ENCODE peak calls at places on chromosomes 5 and 9, in four cellular contexts. One of them, this sample, is unnamed.

GRCh38 chr5:128494516-128494915 is 43.5 kb downstream of the FBN2 start:
- DNase-seq in LoVo: no peak
- DNase-seq in T-helper 9 cell: no peak
- DNase-seq in chondrocyte: no peak
- DNase-seq in this sample: no peak

GRCh38 chr5:140298183-140298601 is 4.7 kb downstream of the PFDN1 start:
- DNase-seq in chondrocyte: no peak
- DNase-seq in LoVo: no peak
- DNase-seq in T-helper 9 cell: no peak
- DNase-seq in this sample: no peak

GRCh38 chr5:33608476-33609026 is 167.8 kb downstream of the TARS1 start:
- DNase-seq in LoVo: no peak
- DNase-seq in T-helper 9 cell: no peak
- DNase-seq in chondrocyte: no peak
- DNase-seq in this sample: no peak

GRCh38 chr9:81002242-81002641 is 687.1 kb downstream of the TLE1 start:
- DNase-seq in chondrocyte: no peak
- DNase-seq in LoVo: peak
- DNase-seq in T-helper 9 cell: no peak
- DNase-seq in this sample: no peak

GRCh38 chr9:70880523-70880922 is 240.9 kb downstream of the TRPM3 start:
- DNase-seq in T-helper 9 cell: no peak
- DNase-seq in LoVo: no peak
- DNase-seq in chondrocyte: no peak
- DNase-seq in this sample: no peak

GRCh38 chr9:127390243-127390535 is 6.8 kb upstream of the SLC2A8 start:
- DNase-seq in chondrocyte: no peak
- DNase-seq in LoVo: no peak
- DNase-seq in T-helper 9 cell: no peak
- DNase-seq in this sample: no peak

GRCh38 chr5:106189121-106189809 is 1481.5 kb downstream of the EFNA5 start:
- DNase-seq in LoVo: no peak
- DNase-seq in chondrocyte: no peak
- DNase-seq in T-helper 9 cell: no peak
- DNase-seq in this sample: no peak

GRCh38 chr9:73701415-73702057 is 549.9 kb downstream of the ANXA1 start:
- DNase-seq in chondrocyte: no peak
- DNase-seq in LoVo: no peak
- DNase-seq in T-helper 9 cell: no peak
- DNase-seq in this sample: no peak

GRCh38 chr5:4258170-4258569 is 662.5 kb downstream of the IRX1 start:
- DNase-seq in T-helper 9 cell: no peak
- DNase-seq in chondrocyte: no peak
- DNase-seq in LoVo: no peak
- DNase-seq in this sample: no peak

GRCh38 chr5:135031813-135032612 is 2.0 kb downstream of the PITX1 start:
- DNase-seq in chondrocyte: peak
- DNase-seq in T-helper 9 cell: no peak
- DNase-seq in LoVo: no peak
- DNase-seq in this sample: no peak

GRCh38 chr9:20477940-20478620 is 144.2 kb downstream of the MLLT3 start:
- DNase-seq in LoVo: no peak
- DNase-seq in chondrocyte: no peak
- DNase-seq in T-helper 9 cell: no peak
- DNase-seq in this sample: no peak

GRCh38 chr9:133163559-133164208 is at the start of gene GBGT1:
- DNase-seq in T-helper 9 cell: peak
- DNase-seq in chondrocyte: peak
- DNase-seq in LoVo: no peak
- DNase-seq in this sample: peak

GRCh38 chr9:97388721-97389238 is 23.1 kb upstream of the TDRD7 start:
- DNase-seq in T-helper 9 cell: no peak
- DNase-seq in LoVo: no peak
- DNase-seq in chondrocyte: no peak
- DNase-seq in this sample: no peak

GRCh38 chr9:4077499-4078102 is 222.3 kb downstream of the GLIS3 start:
- DNase-seq in T-helper 9 cell: peak
- DNase-seq in chondrocyte: no peak
- DNase-seq in LoVo: peak
- DNase-seq in this sample: peak

GRCh38 chr5:87393331-87393730 is 19.4 kb downstream of the CCNH start:
- DNase-seq in chondrocyte: no peak
- DNase-seq in T-helper 9 cell: no peak
- DNase-seq in LoVo: peak
- DNase-seq in this sample: no peak

GRCh38 chr5:123439616-123440153 is 16.5 kb upstream of the CEP120 start:
- DNase-seq in T-helper 9 cell: no peak
- DNase-seq in chondrocyte: no peak
- DNase-seq in LoVo: no peak
- DNase-seq in this sample: no peak

This sample was measured in psoas muscle.